ENCODE peak calls at places on chromosomes 11 and 22, in seven cellular contexts. A is activated T-helper 1 cell treated with Interleukin-2 at 50 U/mL for 16 hours, G is uterus, I is fibroblast of mammary gland, X is neural crest cell, U is ELR, J is hippocampal formation. P is an unnamed sample.

GRCh38 chr11:83282084-83282716 is 4.0 kb downstream of the CCDC90B start:
- DNase-seq in A (no peak), G (no peak), I (no peak), X (no peak), U (no peak), J (no peak), P (no peak)

GRCh38 chr11:28529540-28530410 is 421.6 kb downstream of the METTL15 start:
- DNase-seq in A (no peak), G (no peak), I (peak; percentile 77), X (no peak), U (peak; percentile 82), J (no peak), P (peak; percentile 46)

GRCh38 chr22:39317084-39317755 is 2.2 kb downstream of the RPL3 start:
- DNase-seq in A (no peak), G (no peak), I (no peak), X (no peak), U (peak; percentile 58), J (no peak), P (no peak)

GRCh38 chr11:104343578-104343977 is 179.6 kb upstream of the PDGFD start:
- DNase-seq in A (no peak), G (no peak), I (peak; percentile 11), X (no peak), U (peak; percentile 35), J (no peak), P (peak; percentile 7)

GRCh38 chr11:120030411-120030810 is 107.5 kb downstream of the TRIM29 start:
- DNase-seq in A (no peak), G (no peak), I (no peak), X (no peak), U (no peak), J (no peak), P (no peak)

GRCh38 chr11:134488913-134489312 is 76.9 kb upstream of the B3GAT1 start:
- DNase-seq in A (no peak), G (no peak), I (no peak), X (no peak), U (no peak), J (no peak), P (no peak)

GRCh38 chr11:33875621-33876294 is 16.1 kb downstream of the LMO2 start:
- DNase-seq in A (no peak), G (no peak), I (no peak), X (no peak), U (no peak), J (no peak), P (no peak)

GRCh38 chr11:33753304-33753703 is 17.1 kb upstream of the CD59 start:
- DNase-seq in A (no peak), G (no peak), I (peak; percentile 75), X (no peak), U (peak; percentile 24), J (no peak), P (no peak)

GRCh38 chr11:1563697-1564534 is 8.2 kb downstream of the DUSP8 start:
- DNase-seq in A (no peak), G (no peak), I (no peak), X (no peak), U (no peak), J (no peak), P (no peak)

GRCh38 chr11:3865388-3866193 is 10.1 kb downstream of the STIM1 start:
- DNase-seq in A (no peak), G (no peak), I (peak; percentile 55), X (no peak), U (peak; percentile 73), J (no peak), P (no peak)

GRCh38 chr11:130390071-130390758 is 38.2 kb downstream of the ADAMTS8 start:
- DNase-seq in A (no peak), G (peak; percentile 46), I (peak; percentile 81), X (no peak), U (peak; percentile 59), J (peak; percentile 63), P (no peak)

GRCh38 chr22:27245056-27245455 is 556.5 kb downstream of the MN1 start:
- DNase-seq in A (no peak), G (no peak), I (no peak), X (no peak), U (no peak), J (no peak), P (no peak)

GRCh38 chr11:69137148-69137844 is 18.4 kb upstream of the SMIM38 start:
- DNase-seq in A (no peak), G (no peak), I (no peak), X (no peak), U (no peak), J (no peak), P (no peak)

GRCh38 chr22:27808730-27809129 is 7.2 kb upstream of the MN1 start:
- DNase-seq in A (no peak), G (no peak), I (no peak), X (no peak), U (no peak), J (no peak), P (no peak)

P was measured in NCI-H1930.